ENCODE peak calls at places on chromosomes 5 and 9, in nine cellular contexts. One of them, this sample, is unnamed.

GRCh38 chr5:82494942-82495341 is 216.8 kb upstream of the RPS23 start:
- DNase-seq in choroid plexus epithelial cell: peak; percentile 44
- DNase-seq in ovary: no peak
- DNase-seq in cardiac fibroblast: peak; percentile 40
- DNase-seq in AG10803: peak; percentile 19
- DNase-seq in AG09309: no peak
- DNase-seq in OCI-LY7: no peak
- DNase-seq in astrocyte: no peak
- DNase-seq in MCF 10A: peak; percentile 23
- DNase-seq in this sample: no peak

GRCh38 chr5:107368593-107368992 is 302.1 kb downstream of the EFNA5 start:
- DNase-seq in choroid plexus epithelial cell: no peak
- DNase-seq in ovary: no peak
- DNase-seq in cardiac fibroblast: no peak
- DNase-seq in AG10803: no peak
- DNase-seq in AG09309: no peak
- DNase-seq in OCI-LY7: no peak
- DNase-seq in astrocyte: no peak
- DNase-seq in MCF 10A: no peak
- DNase-seq in this sample: no peak

GRCh38 chr9:1876891-1877496 is 138.2 kb upstream of the SMARCA2 start:
- DNase-seq in choroid plexus epithelial cell: no peak
- DNase-seq in ovary: no peak
- DNase-seq in cardiac fibroblast: no peak
- DNase-seq in AG10803: no peak
- DNase-seq in AG09309: no peak
- DNase-seq in OCI-LY7: no peak
- DNase-seq in astrocyte: no peak
- DNase-seq in MCF 10A: no peak
- DNase-seq in this sample: no peak

GRCh38 chr5:57497733-57498132 is 15.1 kb upstream of the ACTBL2 start:
- DNase-seq in choroid plexus epithelial cell: no peak
- DNase-seq in ovary: no peak
- DNase-seq in cardiac fibroblast: no peak
- DNase-seq in AG10803: no peak
- DNase-seq in AG09309: no peak
- DNase-seq in OCI-LY7: no peak
- DNase-seq in astrocyte: no peak
- DNase-seq in MCF 10A: no peak
- DNase-seq in this sample: no peak

GRCh38 chr5:135020111-135020895 is 13.7 kb downstream of the PITX1 start:
- DNase-seq in choroid plexus epithelial cell: no peak
- DNase-seq in ovary: peak; percentile 3
- DNase-seq in cardiac fibroblast: no peak
- DNase-seq in AG10803: no peak
- DNase-seq in AG09309: no peak
- DNase-seq in OCI-LY7: no peak
- DNase-seq in astrocyte: no peak
- DNase-seq in MCF 10A: no peak
- DNase-seq in this sample: no peak

GRCh38 chr9:33992622-33993021 is 56.1 kb downstream of the UBAP2 start:
- DNase-seq in choroid plexus epithelial cell: peak; percentile 9
- DNase-seq in ovary: no peak
- DNase-seq in cardiac fibroblast: no peak
- DNase-seq in AG10803: no peak
- DNase-seq in AG09309: no peak
- DNase-seq in OCI-LY7: no peak
- DNase-seq in astrocyte: no peak
- DNase-seq in MCF 10A: no peak
- DNase-seq in this sample: no peak

GRCh38 chr9:79623799-79624721 is 52.3 kb downstream of the TLE4 start:
- DNase-seq in choroid plexus epithelial cell: peak; percentile 40
- DNase-seq in ovary: no peak
- DNase-seq in cardiac fibroblast: peak; percentile 42
- DNase-seq in AG10803: no peak
- DNase-seq in AG09309: no peak
- DNase-seq in OCI-LY7: peak; percentile 54
- DNase-seq in astrocyte: no peak
- DNase-seq in MCF 10A: peak; percentile 57
- DNase-seq in this sample: no peak

GRCh38 chr5:149406203-149406978 is 27.3 kb upstream of the IL17B start:
- DNase-seq in choroid plexus epithelial cell: peak; percentile 85
- DNase-seq in ovary: peak; percentile 92
- DNase-seq in cardiac fibroblast: peak; percentile 94
- DNase-seq in AG10803: peak; percentile 98
- DNase-seq in AG09309: peak; percentile 91
- DNase-seq in OCI-LY7: no peak
- DNase-seq in astrocyte: peak; percentile 79
- DNase-seq in MCF 10A: no peak
- DNase-seq in this sample: peak; percentile 96

GRCh38 chr5:67350185-67350584 is 153.6 kb upstream of the CD180 start:
- DNase-seq in choroid plexus epithelial cell: no peak
- DNase-seq in ovary: no peak
- DNase-seq in cardiac fibroblast: no peak
- DNase-seq in AG10803: peak; percentile 45
- DNase-seq in AG09309: no peak
- DNase-seq in OCI-LY7: no peak
- DNase-seq in astrocyte: no peak
- DNase-seq in MCF 10A: no peak
- DNase-seq in this sample: no peak

GRCh38 chr5:2752059-2752874 is 790 bp upstream of the IRX2 start:
- DNase-seq in choroid plexus epithelial cell: no peak
- DNase-seq in ovary: no peak
- DNase-seq in cardiac fibroblast: peak; percentile 25
- DNase-seq in AG10803: peak; percentile 78
- DNase-seq in AG09309: no peak
- DNase-seq in OCI-LY7: no peak
- DNase-seq in astrocyte: no peak
- DNase-seq in MCF 10A: peak; percentile 81
- DNase-seq in this sample: no peak

GRCh38 chr5:56735845-56736641 is 79.3 kb upstream of the MAP3K1 start:
- DNase-seq in choroid plexus epithelial cell: no peak
- DNase-seq in ovary: no peak
- DNase-seq in cardiac fibroblast: no peak
- DNase-seq in AG10803: no peak
- DNase-seq in AG09309: no peak
- DNase-seq in OCI-LY7: peak; percentile 85
- DNase-seq in astrocyte: no peak
- DNase-seq in MCF 10A: no peak
- DNase-seq in this sample: no peak

GRCh38 chr5:619444-619843 is 7.3 kb downstream of the CEP72 start:
- DNase-seq in choroid plexus epithelial cell: no peak
- DNase-seq in ovary: no peak
- DNase-seq in cardiac fibroblast: no peak
- DNase-seq in AG10803: no peak
- DNase-seq in AG09309: no peak
- DNase-seq in OCI-LY7: no peak
- DNase-seq in astrocyte: no peak
- DNase-seq in MCF 10A: no peak
- DNase-seq in this sample: no peak

GRCh38 chr9:134136117-134136996 is 475 bp downstream of the WDR5 start:
- DNase-seq in choroid plexus epithelial cell: peak; percentile 37
- DNase-seq in ovary: peak; percentile 57
- DNase-seq in cardiac fibroblast: peak; percentile 35
- DNase-seq in AG10803: no peak
- DNase-seq in AG09309: no peak
- DNase-seq in OCI-LY7: peak; percentile 38
- DNase-seq in astrocyte: no peak
- DNase-seq in MCF 10A: no peak
- DNase-seq in this sample: no peak

GRCh38 chr5:102670224-102670836 is 84.8 kb upstream of the PAM start:
- DNase-seq in choroid plexus epithelial cell: peak; percentile 45
- DNase-seq in ovary: no peak
- DNase-seq in cardiac fibroblast: peak; percentile 48
- DNase-seq in AG10803: no peak
- DNase-seq in AG09309: no peak
- DNase-seq in OCI-LY7: no peak
- DNase-seq in astrocyte: no peak
- DNase-seq in MCF 10A: peak; percentile 51
- DNase-seq in this sample: no peak

GRCh38 chr9:752201-752600 is 89.3 kb upstream of the DMRT1 start:
- DNase-seq in choroid plexus epithelial cell: peak; percentile 92
- DNase-seq in ovary: no peak
- DNase-seq in cardiac fibroblast: peak; percentile 96
- DNase-seq in AG10803: peak; percentile 92
- DNase-seq in AG09309: peak; percentile 90
- DNase-seq in OCI-LY7: no peak
- DNase-seq in astrocyte: peak; percentile 95
- DNase-seq in MCF 10A: peak; percentile 89
- DNase-seq in this sample: peak; percentile 62

GRCh38 chr5:73464016-73464745 is 15.6 kb upstream of the FOXD1 start:
- DNase-seq in choroid plexus epithelial cell: peak; percentile 38
- DNase-seq in ovary: no peak
- DNase-seq in cardiac fibroblast: peak; percentile 72
- DNase-seq in AG10803: peak; percentile 91
- DNase-seq in AG09309: peak; percentile 65
- DNase-seq in OCI-LY7: no peak
- DNase-seq in astrocyte: peak; percentile 81
- DNase-seq in MCF 10A: no peak
- DNase-seq in this sample: peak; percentile 37

GRCh38 chr5:132253008-132253441 is 4.5 kb upstream of the PDLIM4 start:
- DNase-seq in choroid plexus epithelial cell: no peak
- DNase-seq in ovary: no peak
- DNase-seq in cardiac fibroblast: no peak
- DNase-seq in AG10803: no peak
- DNase-seq in AG09309: no peak
- DNase-seq in OCI-LY7: no peak
- DNase-seq in astrocyte: no peak
- DNase-seq in MCF 10A: no peak
- DNase-seq in this sample: no peak

GRCh38 chr9:94005272-94005901 is 50.2 kb upstream of the BARX1 start:
- DNase-seq in choroid plexus epithelial cell: peak; percentile 30
- DNase-seq in ovary: no peak
- DNase-seq in cardiac fibroblast: peak; percentile 55
- DNase-seq in AG10803: no peak
- DNase-seq in AG09309: no peak
- DNase-seq in OCI-LY7: no peak
- DNase-seq in astrocyte: peak; percentile 16
- DNase-seq in MCF 10A: peak; percentile 66
- DNase-seq in this sample: no peak

GRCh38 chr5:170639221-170639925 is 135.6 kb downstream of the KCNIP1 start:
- DNase-seq in choroid plexus epithelial cell: no peak
- DNase-seq in ovary: no peak
- DNase-seq in cardiac fibroblast: no peak
- DNase-seq in AG10803: no peak
- DNase-seq in AG09309: no peak
- DNase-seq in OCI-LY7: no peak
- DNase-seq in astrocyte: no peak
- DNase-seq in MCF 10A: no peak
- DNase-seq in this sample: no peak

GRCh38 chr5:170638051-170638450 is 134.2 kb downstream of the KCNIP1 start:
- DNase-seq in choroid plexus epithelial cell: no peak
- DNase-seq in ovary: no peak
- DNase-seq in cardiac fibroblast: no peak
- DNase-seq in AG10803: no peak
- DNase-seq in AG09309: no peak
- DNase-seq in OCI-LY7: no peak
- DNase-seq in astrocyte: no peak
- DNase-seq in MCF 10A: no peak
- DNase-seq in this sample: no peak

GRCh38 chr5:170636836-170637477 is 133.1 kb downstream of the KCNIP1 start:
- DNase-seq in choroid plexus epithelial cell: no peak
- DNase-seq in ovary: no peak
- DNase-seq in cardiac fibroblast: no peak
- DNase-seq in AG10803: no peak
- DNase-seq in AG09309: no peak
- DNase-seq in OCI-LY7: no peak
- DNase-seq in astrocyte: no peak
- DNase-seq in MCF 10A: no peak
- DNase-seq in this sample: no peak

GRCh38 chr5:170640731-170641588 is 137.1 kb downstream of the KCNIP1 start:
- DNase-seq in choroid plexus epithelial cell: no peak
- DNase-seq in ovary: no peak
- DNase-seq in cardiac fibroblast: no peak
- DNase-seq in AG10803: no peak
- DNase-seq in AG09309: no peak
- DNase-seq in OCI-LY7: peak; percentile 13
- DNase-seq in astrocyte: no peak
- DNase-seq in MCF 10A: no peak
- DNase-seq in this sample: no peak

GRCh38 chr5:170638454-170639220 is 134.8 kb downstream of the KCNIP1 start:
- DNase-seq in choroid plexus epithelial cell: peak; percentile 66
- DNase-seq in ovary: peak; percentile 73
- DNase-seq in cardiac fibroblast: peak; percentile 64
- DNase-seq in AG10803: peak; percentile 29
- DNase-seq in AG09309: no peak
- DNase-seq in OCI-LY7: peak; percentile 49
- DNase-seq in astrocyte: no peak
- DNase-seq in MCF 10A: peak; percentile 84
- DNase-seq in this sample: no peak
- TF ChIP-seq CTCF in choroid plexus epithelial cell: peak; percentile 92
- TF ChIP-seq CTCF in ovary: peak; percentile 83
- TF ChIP-seq CTCF in cardiac fibroblast: peak; percentile 83
- TF ChIP-seq CTCF in AG10803: peak; percentile 82
- TF ChIP-seq CTCF in AG09309: peak; percentile 85
- TF ChIP-seq CTCF in OCI-LY7: peak; percentile 87
- TF ChIP-seq CTCF in astrocyte: peak; percentile 81
- TF ChIP-seq CTCF in MCF 10A: peak; percentile 98
- TF ChIP-seq CTCF in this sample: peak; percentile 82

DNA sequence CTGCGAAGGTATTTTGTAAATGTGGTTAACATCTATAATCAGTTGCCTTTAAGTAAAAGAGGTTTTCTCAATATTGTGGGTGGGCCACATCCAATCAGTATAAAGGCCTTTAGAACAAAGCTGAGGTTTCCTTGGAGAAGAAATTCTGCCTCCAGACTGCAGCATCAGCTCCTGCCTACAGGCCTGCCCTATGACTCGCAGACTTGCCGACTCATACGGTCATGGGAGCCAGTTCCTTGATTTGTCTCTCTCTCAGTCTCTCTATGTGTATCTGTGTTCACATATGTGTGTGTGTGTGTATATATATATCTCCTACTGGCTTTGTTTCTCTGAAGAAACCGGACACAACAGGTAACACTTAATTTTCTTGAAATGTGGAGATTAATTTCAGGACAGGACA is 45.3 kb downstream of the SLC36A1 start:
- DNase-seq in choroid plexus epithelial cell: peak; percentile 71
- DNase-seq in ovary: no peak
- DNase-seq in cardiac fibroblast: peak; percentile 64
- DNase-seq in AG10803: peak; percentile 56
- DNase-seq in AG09309: no peak
- DNase-seq in OCI-LY7: no peak
- DNase-seq in astrocyte: no peak
- DNase-seq in MCF 10A: peak; percentile 22
- DNase-seq in this sample: no peak
- TF ChIP-seq CTCF in choroid plexus epithelial cell: peak; percentile 10
- TF ChIP-seq CTCF in ovary: no peak
- TF ChIP-seq CTCF in cardiac fibroblast: no peak
- TF ChIP-seq CTCF in AG10803: no peak
- TF ChIP-seq CTCF in AG09309: no peak
- TF ChIP-seq CTCF in OCI-LY7: no peak
- TF ChIP-seq CTCF in astrocyte: no peak
- TF ChIP-seq CTCF in MCF 10A: no peak
- TF ChIP-seq CTCF in this sample: no peak

GRCh38 chr5:170623576-170624181 is 119.9 kb downstream of the KCNIP1 start:
- DNase-seq in choroid plexus epithelial cell: peak; percentile 83
- DNase-seq in ovary: no peak
- DNase-seq in cardiac fibroblast: peak; percentile 71
- DNase-seq in AG10803: peak; percentile 61
- DNase-seq in AG09309: no peak
- DNase-seq in OCI-LY7: no peak
- DNase-seq in astrocyte: no peak
- DNase-seq in MCF 10A: peak; percentile 78
- DNase-seq in this sample: peak; percentile 5
- TF ChIP-seq CTCF in choroid plexus epithelial cell: peak; percentile 84
- TF ChIP-seq CTCF in ovary: no peak
- TF ChIP-seq CTCF in cardiac fibroblast: peak; percentile 65
- TF ChIP-seq CTCF in AG10803: peak; percentile 78
- TF ChIP-seq CTCF in AG09309: peak; percentile 80
- TF ChIP-seq CTCF in OCI-LY7: peak; percentile 68
- TF ChIP-seq CTCF in astrocyte: peak; percentile 50
- TF ChIP-seq CTCF in MCF 10A: peak; percentile 97
- TF ChIP-seq CTCF in this sample: peak; percentile 48

GRCh38 chr5:112691758-112692157 is 45.9 kb upstream of the APC start:
- DNase-seq in choroid plexus epithelial cell: peak; percentile 55
- DNase-seq in ovary: no peak
- DNase-seq in cardiac fibroblast: peak; percentile 70
- DNase-seq in AG10803: no peak
- DNase-seq in AG09309: no peak
- DNase-seq in OCI-LY7: peak; percentile 71
- DNase-seq in astrocyte: no peak
- DNase-seq in MCF 10A: peak; percentile 73
- DNase-seq in this sample: no peak
- TF ChIP-seq CTCF in choroid plexus epithelial cell: peak; percentile 49
- TF ChIP-seq CTCF in ovary: no peak
- TF ChIP-seq CTCF in cardiac fibroblast: peak; percentile 60
- TF ChIP-seq CTCF in AG10803: no peak
- TF ChIP-seq CTCF in AG09309: peak; percentile 28
- TF ChIP-seq CTCF in OCI-LY7: peak; percentile 79
- TF ChIP-seq CTCF in astrocyte: no peak
- TF ChIP-seq CTCF in MCF 10A: peak; percentile 37
- TF ChIP-seq CTCF in this sample: peak; percentile 20

This sample was measured in AG09319.